ENCODE peak calls at places on chromosomes 16 and 17, in six cellular contexts. E is IMR-90, H is H1, D is GM12878, V is HepG2, O is HCT116. U is an unnamed sample.

GRCh38 chr17:69608808-69609494 is 194.5 kb downstream of the MAP2K6 start:
- DNase-seq in V (no peak), H (no peak), E (peak; percentile 96), O (no peak), D (no peak), U (peak; percentile 79)

GRCh38 chr16:69005641-69006355 is 99.7 kb upstream of the HAS3 start:
- DNase-seq in V (no peak), H (no peak), E (no peak), D (peak; percentile 52), O (no peak), U (no peak)

GRCh38 chr17:37828313-37829124 is 83.7 kb upstream of the HNF1B start:
- DNase-seq in V (no peak), D (no peak), O (no peak), E (peak; percentile 28), H (no peak), U (peak; percentile 47)

GRCh38 chr16:68257251-68257905 is 6.9 kb upstream of the SLC7A6 start:
- DNase-seq in V (no peak), H (no peak), D (no peak), O (no peak), E (peak; percentile 20), U (no peak)

GRCh38 chr17:15019158-15019557 is 246.0 kb downstream of the PMP22 start:
- DNase-seq in D (no peak), O (no peak), H (no peak), E (no peak), V (no peak), U (no peak)

GRCh38 chr17:64118452-64118979 is 11.4 kb downstream of the ERN1 start:
- DNase-seq in V (no peak), D (no peak), O (no peak), E (no peak), H (no peak), U (peak; percentile 22)

GRCh38 chr16:19014456-19014855 is 30.7 kb downstream of the TMC7 start:
- DNase-seq in H (no peak), O (no peak), D (no peak), E (no peak), V (peak; percentile 41), U (no peak)

GRCh38 chr16:11312718-11313492 is 31.8 kb upstream of the PRM1 start:
- DNase-seq in V (peak; percentile 72), O (peak; percentile 40), E (peak; percentile 78), H (no peak), D (no peak), U (no peak)

GRCh38 chr17:79169861-79170260 is 95.2 kb downstream of the ENGASE start:
- DNase-seq in E (no peak), H (no peak), D (no peak), V (no peak), O (no peak), U (no peak)

GRCh38 chr16:89373355-89374110 is 116.8 kb downstream of the ANKRD11 start:
- DNase-seq in H (no peak), D (no peak), E (peak; percentile 55), V (no peak), O (no peak), U (peak; percentile 43)

DNA sequence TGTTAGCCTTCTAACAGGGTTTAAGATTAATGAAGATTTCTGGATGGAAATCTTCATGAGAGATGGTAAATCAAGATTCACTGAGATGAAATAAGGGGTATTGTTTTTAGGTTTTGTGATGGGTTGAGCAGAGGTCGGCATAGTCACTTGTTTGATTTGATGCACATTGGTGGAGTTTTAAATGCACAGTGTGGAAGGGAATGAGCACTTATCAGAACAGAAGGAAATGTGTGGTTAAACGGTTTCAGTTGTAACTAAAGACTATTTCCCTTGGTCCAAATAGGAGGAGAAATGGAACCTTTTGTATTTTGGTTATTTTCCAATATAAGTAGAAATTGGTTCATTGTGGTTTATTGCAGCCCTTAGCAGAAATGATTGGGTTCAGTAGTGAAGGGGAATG is 34.1 kb downstream of the CBFB start:
- DNase-seq in E (no peak), D (no peak), V (no peak), H (no peak), O (no peak), U (no peak)
- H3K9ac ChIP-seq in E (no peak overlapping the region), D (no peak overlapping the region), V (no peak overlapping the region), H (no peak overlapping the region), O (no peak overlapping the region), U (no peak overlapping the region)

DNA sequence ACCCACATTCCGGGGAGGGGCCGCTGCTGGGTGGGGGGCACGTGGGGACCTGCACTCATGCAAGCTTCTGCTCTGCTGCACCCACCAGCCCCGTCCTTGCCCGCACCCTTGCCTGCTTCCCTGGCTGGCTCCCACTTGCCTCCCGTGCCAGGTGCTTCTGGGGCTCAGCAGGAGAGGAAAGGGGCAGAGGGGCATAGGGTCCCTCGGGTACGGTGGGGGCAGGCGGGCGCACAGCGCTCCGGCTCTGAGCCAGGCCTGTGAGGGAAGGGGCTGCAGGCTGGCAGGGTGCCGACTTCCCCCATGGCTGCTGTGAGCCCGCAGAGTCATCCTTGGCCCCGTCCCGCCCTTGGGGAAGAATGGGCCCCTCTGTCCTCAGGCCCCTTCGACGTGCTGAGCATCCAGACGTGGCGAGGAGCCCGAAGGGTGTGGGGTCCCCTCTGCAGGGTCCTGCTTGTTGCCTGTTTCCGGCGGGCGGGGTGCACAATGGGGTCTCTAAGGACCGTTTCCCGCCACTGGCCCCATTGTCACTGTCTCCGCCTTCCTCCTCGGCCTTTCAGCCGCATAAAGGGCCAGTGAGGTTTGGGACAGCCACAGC is 2.8 kb downstream of the METRN start:
- DNase-seq in D (no peak), O (no peak), H (no peak), E (no peak), V (no peak), U (no peak)
- H3K4me1 ChIP-seq in D (peaks cover 10% of the 10 kb centered on the region), O (peaks cover 36% of the 10 kb centered on the region), H (peaks cover 29% of the 10 kb centered on the region), E (peaks cover 21% of the 10 kb centered on the region), V (peaks cover 52% of the 10 kb centered on the region), U (peaks cover 24% of the 10 kb centered on the region)

GRCh38 chr17:35536664-35537160 is 766 bp downstream of the SLFN12L start:
- DNase-seq in E (no peak), O (no peak), D (no peak), V (no peak), H (no peak), U (no peak)
- TF ChIP-seq POLR2A in E (no peak), O (no peak), D (peak; percentile 26), V (no peak), H (no peak), U (no peak)

GRCh38 chr17:75396781-75397180 is 8.7 kb downstream of the GRB2 start:
- DNase-seq in D (no peak), H (no peak), V (no peak), E (no peak), O (no peak), U (no peak)
- H3K9ac ChIP-seq in D (no peak overlapping the region), H (no peak overlapping the region), V (no peak overlapping the region), E (no peak overlapping the region), O (no peak overlapping the region), U (no peak overlapping the region)

DNA sequence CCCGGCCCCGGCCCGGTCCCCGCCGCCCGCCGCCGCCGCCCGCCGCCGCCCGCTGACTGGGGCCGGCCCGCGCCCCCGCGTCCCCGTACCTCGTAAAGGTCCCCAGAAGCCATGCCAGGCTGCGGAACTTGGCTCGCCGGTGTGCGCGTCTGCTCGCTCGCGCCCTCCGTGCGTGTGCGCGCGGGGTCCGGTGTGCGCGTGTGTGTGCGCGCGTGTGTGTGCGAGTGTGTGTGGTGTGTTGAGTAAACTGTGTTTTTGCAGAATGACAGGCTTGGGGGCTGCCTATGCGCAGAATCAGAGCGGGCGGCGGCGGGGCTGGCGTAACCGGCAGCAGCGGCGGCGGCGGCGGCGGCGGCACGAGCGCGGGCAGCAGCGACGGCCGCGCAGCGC is 342 bp downstream of the CDYL2 start:
- DNase-seq in E (peak; percentile 46), H (no peak), O (no peak), V (peak; percentile 6), D (no peak), U (peak; percentile 51)
- H3K4me1 ChIP-seq in E (no peaks in the 10 kb centered on the region), H (no peaks in the 10 kb centered on the region), O (no peaks in the 10 kb centered on the region), V (no peaks in the 10 kb centered on the region), D (no peaks in the 10 kb centered on the region), U (peaks cover 35% of the 10 kb centered on the region)

DNA sequence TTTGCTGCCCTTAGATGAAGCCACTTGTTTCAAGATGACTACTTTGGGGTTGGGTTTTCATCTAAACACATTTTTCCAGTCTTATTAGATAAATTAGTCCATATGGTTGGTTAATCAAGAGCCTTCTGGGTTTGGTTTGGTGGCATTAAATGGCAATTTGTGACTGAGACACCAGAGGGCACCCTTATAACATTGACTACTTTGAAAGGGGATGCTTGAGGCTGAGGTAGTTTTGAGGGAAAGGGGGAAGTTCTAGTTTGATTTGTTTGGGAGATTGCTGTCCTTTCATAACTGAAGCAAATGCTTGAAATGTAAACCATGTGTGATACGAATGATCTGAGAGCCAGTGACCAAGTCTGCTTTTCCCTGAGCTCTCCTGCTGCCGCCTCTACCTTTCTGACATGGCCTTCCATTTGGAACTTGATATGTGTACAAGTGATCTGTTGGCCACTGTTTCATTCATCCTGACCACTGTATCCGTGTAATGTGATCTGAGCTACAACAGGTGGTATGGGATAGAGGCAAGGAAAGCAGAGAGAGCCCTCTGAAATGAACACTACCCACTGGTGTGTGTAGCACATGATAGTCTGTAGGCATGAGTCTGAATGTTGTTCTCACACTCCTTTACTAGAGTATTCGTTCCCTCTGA is 5.8 kb upstream of the RARA start:
- DNase-seq in D (no peak), H (no peak), O (peak; percentile 35), V (peak; percentile 64), E (peak; percentile 82), U (peak; percentile 85)
- TF ChIP-seq POLR2A in D (no peak), H (no peak), O (no peak), V (no peak), E (peak; percentile 48), U (no peak)

GRCh38 chr17:40106089-40106759 is 5.8 kb upstream of the NR1D1 start:
- DNase-seq in O (no peak), D (no peak), H (no peak), V (no peak), E (no peak), U (no peak)

GRCh38 chr17:40104570-40105471 is 4.4 kb upstream of the NR1D1 start:
- DNase-seq in O (no peak), H (no peak), E (no peak), D (no peak), V (no peak), U (no peak)

GRCh38 chr17:40109471-40109824 is 9.1 kb upstream of the NR1D1 start:
- DNase-seq in O (no peak), D (no peak), E (no peak), V (peak; percentile 57), H (no peak), U (peak; percentile 59)

GRCh38 chr17:40106760-40107265 is 6.4 kb upstream of the NR1D1 start:
- DNase-seq in D (no peak), H (no peak), E (no peak), V (no peak), O (no peak), U (no peak)

GRCh38 chr17:40107266-40107980 is 7.0 kb upstream of the NR1D1 start:
- DNase-seq in E (no peak), D (no peak), V (peak; percentile 41), H (no peak), O (no peak), U (no peak)
- H3K9ac ChIP-seq in E (peak overlapping the region; percentile 46), D (peak overlapping the region; percentile 26), V (peak overlapping the region; percentile 35), H (no peak overlapping the region), O (peak overlapping the region; percentile 51), U (peak overlapping the region; percentile 59)

GRCh38 chr17:2395258-2396170 is 5.3 kb downstream of the MNT start:
- DNase-seq in V (peak; percentile 30), O (no peak), E (peak; percentile 58), H (no peak), D (no peak), U (peak; percentile 23)
- H3K4me1 ChIP-seq in V (peaks cover 52% of the 10 kb centered on the region), O (peaks cover 49% of the 10 kb centered on the region), E (peaks cover 42% of the 10 kb centered on the region), H (peaks cover 46% of the 10 kb centered on the region), D (peaks cover 32% of the 10 kb centered on the region), U (peaks cover 45% of the 10 kb centered on the region)

U was measured in endothelial cell of umbilical vein.